ENCODE peak calls at places on chromosome 12, in five cellular contexts. E is body of pancreas, I is PC-3, N is fibroblast of lung, D is adrenal gland. Z is an unnamed sample. For H3K9me3, the result is how much of the 10 kb centered on the place peaks cover.

GRCh38 chr12:71460850-71461609 is 21.4 kb downstream of the LGR5 start:
- DNase-seq in E (no peak), I (no peak), N (no peak), D (no peak), Z (no peak)

GRCh38 chr12:104372048-104372720 is 68.6 kb downstream of the EID3 start:
- DNase-seq in E (no peak), I (peak), N (peak), D (no peak), Z (no peak)

GRCh38 chr12:53102883-53103807 is at the start of gene SOAT2:
- DNase-seq in E (no peak), I (no peak), N (no peak), D (no peak), Z (no peak)

GRCh38 chr12:89135976-89136634 is 216.2 kb downstream of the DUSP6 start:
- DNase-seq in E (no peak), I (peak), N (peak), D (no peak), Z (peak)

GRCh38 chr12:131038159-131038558 is 84.5 kb downstream of the ADGRD1 start:
- DNase-seq in E (no peak), I (no peak), N (no peak), D (no peak), Z (no peak)

GRCh38 chr12:28710882-28711281 is 438.2 kb upstream of the FAR2 start:
- DNase-seq in E (no peak), I (peak), N (peak), D (no peak), Z (no peak)

GRCh38 chr12:97112161-97112560 is 205.1 kb downstream of the NEDD1 start:
- DNase-seq in E (no peak), I (no peak), N (peak), D (no peak), Z (no peak)

GRCh38 chr12:51262758-51263177 is 7.4 kb downstream of the SMAGP start:
- DNase-seq in E (peak), I (peak), N (peak), D (peak), Z (peak)

GRCh38 chr12:118055144-118055557 is 5.8 kb downstream of the WSB2 start:
- DNase-seq in E (peak), I (peak), N (no peak), D (peak), Z (peak)

GRCh38 chr12:118033331-118033730 is 16.8 kb downstream of the RFC5 start:
- DNase-seq in E (no peak), I (peak), N (no peak), D (no peak), Z (no peak)

GRCh38 chr12:53122961-53123468 is 19.7 kb downstream of the SOAT2 start:
- DNase-seq in E (no peak), I (no peak), N (peak), D (no peak), Z (peak)

GRCh38 chr12:112792743-112793142 is 1.2 kb downstream of the RPH3A start:
- DNase-seq in E (no peak), I (no peak), N (no peak), D (no peak), Z (no peak)

GRCh38 chr12:112447106-112447505 is 28.4 kb downstream of the PTPN11 start:
- DNase-seq in E (no peak), I (no peak), N (no peak), D (no peak), Z (no peak)

GRCh38 chr12:22437031-22437806 is 102.7 kb upstream of the ST8SIA1 start:
- DNase-seq in E (no peak), I (peak), N (peak), D (no peak), Z (no peak)

GRCh38 chr12:111304642-111305071 is 64.2 kb downstream of the PHETA1 start:
- DNase-seq in E (no peak), I (peak), N (no peak), D (no peak), Z (peak)

GRCh38 chr12:33634544-33634943 is 194.9 kb upstream of the SYT10 start:
- DNase-seq in E (no peak), I (no peak), N (no peak), D (no peak), Z (no peak)

GRCh38 chr12:49023812-49024211 is 5.2 kb upstream of the PRKAG1 start:
- DNase-seq in E (no peak), I (no peak), N (no peak), D (no peak), Z (no peak)

GRCh38 chr12:24230061-24230460 is 280.6 kb upstream of the SOX5 start:
- DNase-seq in E (no peak), I (no peak), N (no peak), D (no peak), Z (no peak)

GRCh38 chr12:14901228-14901562 is 15.5 kb upstream of the MGP start:
- DNase-seq in E (no peak), I (peak), N (no peak), D (no peak), Z (no peak)

GRCh38 chr12:3090238-3091029 is 13.3 kb downstream of the TSPAN9 start:
- DNase-seq in E (no peak), I (no peak), N (no peak), D (no peak), Z (no peak)

GRCh38 chr12:57584690-57585089 is 6.3 kb upstream of the PIP4K2C start:
- DNase-seq in E (no peak), I (no peak), N (no peak), D (no peak), Z (no peak)

GRCh38 chr12:109178532-109178931 is 62.1 kb downstream of the ACACB start:
- DNase-seq in E (no peak), I (no peak), N (no peak), D (no peak), Z (no peak)

GRCh38 chr12:55847033-55847432 is 4.3 kb upstream of the MMP19 start:
- DNase-seq in E (no peak), I (no peak), N (peak), D (peak), Z (peak)

GRCh38 chr12:25977047-25977446 is 18.6 kb downstream of the RASSF8 start:
- DNase-seq in E (no peak), I (no peak), N (peak), D (no peak), Z (peak)

GRCh38 chr12:26097046-26097878 is 27.6 kb downstream of the BHLHE41 start:
- DNase-seq in E (peak), I (peak), N (peak), D (peak), Z (peak)

GRCh38 chr12:65586796-65587195 is 237.5 kb upstream of the HMGA2 start:
- DNase-seq in E (peak), I (no peak), N (no peak), D (no peak), Z (no peak)

GRCh38 chr12:19093218-19093617 is 36.3 kb upstream of the PLEKHA5 start:
- DNase-seq in E (no peak), I (no peak), N (peak), D (no peak), Z (no peak)
- H3K9me3 ChIP-seq in E (under half), I (under half), N (under half), D (under half), Z (under half)

DNA sequence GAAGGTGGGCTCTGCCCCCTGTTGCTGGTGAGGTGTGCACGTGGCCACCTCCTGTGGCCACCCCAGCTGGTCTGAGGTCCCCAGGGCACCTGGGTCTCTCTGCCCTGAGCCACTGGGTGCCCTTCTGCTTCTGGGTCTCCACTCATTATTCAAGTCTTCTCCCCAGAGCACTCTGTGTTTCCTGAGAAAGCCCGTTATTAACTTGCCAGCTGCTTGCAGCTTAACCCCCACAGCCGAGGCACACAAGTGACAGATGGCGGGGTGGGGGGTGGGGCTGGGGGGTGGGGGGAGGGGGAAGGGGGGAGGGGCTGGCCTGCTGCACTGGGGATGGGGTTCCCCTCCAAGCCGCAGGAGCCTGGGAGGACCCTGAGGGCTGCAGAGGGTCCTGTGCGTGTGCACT is 40.5 kb downstream of the FBRSL1 start:
- DNase-seq in E (no peak), I (no peak), N (no peak), D (no peak), Z (no peak)
- H3K9me3 ChIP-seq in E (under half), I (under half), N (under half), D (under half), Z (under half)

GRCh38 chr12:129538137-129538536 is 365.7 kb downstream of the TMEM132D start:
- DNase-seq in E (no peak), I (no peak), N (no peak), D (no peak), Z (no peak)
- H3K9me3 ChIP-seq in E (under half), I (under half), N (under half), D (under half), Z (under half)

GRCh38 chr12:132315507-132315906 is 13.9 kb downstream of the GALNT9 start:
- DNase-seq in E (no peak), I (no peak), N (no peak), D (no peak), Z (no peak)
- H3K9me3 ChIP-seq in E (under half), I (under half), N (under half), D (under half), Z (under half)

GRCh38 chr12:44960856-44961255 is 84.7 kb upstream of the NELL2 start:
- DNase-seq in E (no peak), I (no peak), N (no peak), D (no peak), Z (peak)

GRCh38 chr12:44960423-44960822 is 84.3 kb upstream of the NELL2 start:
- DNase-seq in E (no peak), I (no peak), N (no peak), D (no peak), Z (no peak)

GRCh38 chr12:44961887-44962286 is 85.8 kb upstream of the NELL2 start:
- DNase-seq in E (no peak), I (no peak), N (no peak), D (no peak), Z (no peak)
- H3K9me3 ChIP-seq in E (under half), I (under half), N (under half), D (under half), Z (under half)

Z was measured in MG63.